ENCODE peak calls at places on chromosomes 13 and 19, in ten cellular contexts. One of them, this sample, is unnamed.

GRCh38 chr13:94813920-94814500 is 101.7 kb upstream of the SOX21 start:
- DNase-seq in activated naive CD8-positive, alpha-beta T cell treated with anti-CD3 and anti-CD28 coated beads, Interleukin-2, amount 50 U/mL, for 24 hours: no peak
- DNase-seq in heart right ventricle: no peak
- DNase-seq in T-helper 17 cell: no peak
- DNase-seq in NCI-H2081: no peak
- DNase-seq in effector memory CD4-positive, alpha-beta T cell: no peak
- DNase-seq in NCI-H774: no peak
- DNase-seq in HEK293T: no peak
- DNase-seq in activated gamma-delta T cell treated with anti-CD3 and anti-CD28 coated beads, Interleukin-2, amount 50 U/mL, for 16 hours: no peak
- DNase-seq in activated CD8-positive, alpha-beta memory T cell treated with anti-CD3 and anti-CD28 coated beads, Interleukin-2, amount 10 ng/mL, durations not matched to agents 7 days and 5 days: no peak
- DNase-seq in this sample: peak; percentile 63

GRCh38 chr19:52601025-52601973 is 31.2 kb downstream of the ZNF701 start:
- DNase-seq in activated naive CD8-positive, alpha-beta T cell treated with anti-CD3 and anti-CD28 coated beads, Interleukin-2, amount 50 U/mL, for 24 hours: peak; percentile 95
- DNase-seq in heart right ventricle: peak; percentile 96
- DNase-seq in T-helper 17 cell: peak; percentile 90
- DNase-seq in NCI-H2081: peak; percentile 78
- DNase-seq in effector memory CD4-positive, alpha-beta T cell: peak; percentile 87
- DNase-seq in NCI-H774: peak; percentile 84
- DNase-seq in HEK293T: peak; percentile 45
- DNase-seq in activated gamma-delta T cell treated with anti-CD3 and anti-CD28 coated beads, Interleukin-2, amount 50 U/mL, for 16 hours: peak; percentile 91
- DNase-seq in activated CD8-positive, alpha-beta memory T cell treated with anti-CD3 and anti-CD28 coated beads, Interleukin-2, amount 10 ng/mL, durations not matched to agents 7 days and 5 days: peak; percentile 95
- DNase-seq in this sample: peak; percentile 86

GRCh38 chr13:111006508-111007031 is 91.7 kb upstream of the ANKRD10 start:
- DNase-seq in activated naive CD8-positive, alpha-beta T cell treated with anti-CD3 and anti-CD28 coated beads, Interleukin-2, amount 50 U/mL, for 24 hours: no peak
- DNase-seq in heart right ventricle: peak; percentile 70
- DNase-seq in T-helper 17 cell: no peak
- DNase-seq in NCI-H2081: no peak
- DNase-seq in effector memory CD4-positive, alpha-beta T cell: no peak
- DNase-seq in NCI-H774: no peak
- DNase-seq in HEK293T: peak; percentile 9
- DNase-seq in activated gamma-delta T cell treated with anti-CD3 and anti-CD28 coated beads, Interleukin-2, amount 50 U/mL, for 16 hours: no peak
- DNase-seq in activated CD8-positive, alpha-beta memory T cell treated with anti-CD3 and anti-CD28 coated beads, Interleukin-2, amount 10 ng/mL, durations not matched to agents 7 days and 5 days: no peak
- DNase-seq in this sample: no peak

GRCh38 chr19:49441210-49441959 is at the start of gene SLC17A7:
- DNase-seq in activated naive CD8-positive, alpha-beta T cell treated with anti-CD3 and anti-CD28 coated beads, Interleukin-2, amount 50 U/mL, for 24 hours: peak; percentile 62
- DNase-seq in heart right ventricle: peak; percentile 61
- DNase-seq in T-helper 17 cell: no peak
- DNase-seq in NCI-H2081: no peak
- DNase-seq in effector memory CD4-positive, alpha-beta T cell: peak; percentile 21
- DNase-seq in NCI-H774: no peak
- DNase-seq in HEK293T: peak; percentile 84
- DNase-seq in activated gamma-delta T cell treated with anti-CD3 and anti-CD28 coated beads, Interleukin-2, amount 50 U/mL, for 16 hours: no peak
- DNase-seq in activated CD8-positive, alpha-beta memory T cell treated with anti-CD3 and anti-CD28 coated beads, Interleukin-2, amount 10 ng/mL, durations not matched to agents 7 days and 5 days: peak; percentile 70
- DNase-seq in this sample: peak; percentile 82

GRCh38 chr19:4861147-4861546 is 6.3 kb downstream of the PLIN3 start:
- DNase-seq in activated naive CD8-positive, alpha-beta T cell treated with anti-CD3 and anti-CD28 coated beads, Interleukin-2, amount 50 U/mL, for 24 hours: no peak
- DNase-seq in heart right ventricle: no peak
- DNase-seq in T-helper 17 cell: no peak
- DNase-seq in NCI-H2081: no peak
- DNase-seq in effector memory CD4-positive, alpha-beta T cell: no peak
- DNase-seq in NCI-H774: no peak
- DNase-seq in HEK293T: no peak
- DNase-seq in activated gamma-delta T cell treated with anti-CD3 and anti-CD28 coated beads, Interleukin-2, amount 50 U/mL, for 16 hours: no peak
- DNase-seq in activated CD8-positive, alpha-beta memory T cell treated with anti-CD3 and anti-CD28 coated beads, Interleukin-2, amount 10 ng/mL, durations not matched to agents 7 days and 5 days: no peak
- DNase-seq in this sample: peak; percentile 80

GRCh38 chr19:45514376-45515051 is 7.2 kb downstream of the VASP start:
- DNase-seq in activated naive CD8-positive, alpha-beta T cell treated with anti-CD3 and anti-CD28 coated beads, Interleukin-2, amount 50 U/mL, for 24 hours: no peak
- DNase-seq in heart right ventricle: no peak
- DNase-seq in T-helper 17 cell: no peak
- DNase-seq in NCI-H2081: no peak
- DNase-seq in effector memory CD4-positive, alpha-beta T cell: no peak
- DNase-seq in NCI-H774: no peak
- DNase-seq in HEK293T: no peak
- DNase-seq in activated gamma-delta T cell treated with anti-CD3 and anti-CD28 coated beads, Interleukin-2, amount 50 U/mL, for 16 hours: no peak
- DNase-seq in activated CD8-positive, alpha-beta memory T cell treated with anti-CD3 and anti-CD28 coated beads, Interleukin-2, amount 10 ng/mL, durations not matched to agents 7 days and 5 days: no peak
- DNase-seq in this sample: no peak

GRCh38 chr19:45200614-45201013 is 22.0 kb downstream of the BLOC1S3 start:
- DNase-seq in activated naive CD8-positive, alpha-beta T cell treated with anti-CD3 and anti-CD28 coated beads, Interleukin-2, amount 50 U/mL, for 24 hours: no peak
- DNase-seq in heart right ventricle: peak; percentile 31
- DNase-seq in T-helper 17 cell: no peak
- DNase-seq in NCI-H2081: no peak
- DNase-seq in effector memory CD4-positive, alpha-beta T cell: no peak
- DNase-seq in NCI-H774: no peak
- DNase-seq in HEK293T: no peak
- DNase-seq in activated gamma-delta T cell treated with anti-CD3 and anti-CD28 coated beads, Interleukin-2, amount 50 U/mL, for 16 hours: no peak
- DNase-seq in activated CD8-positive, alpha-beta memory T cell treated with anti-CD3 and anti-CD28 coated beads, Interleukin-2, amount 10 ng/mL, durations not matched to agents 7 days and 5 days: no peak
- DNase-seq in this sample: peak; percentile 3

GRCh38 chr19:51521796-51522195 is 9.7 kb downstream of the SIGLEC6 start:
- DNase-seq in activated naive CD8-positive, alpha-beta T cell treated with anti-CD3 and anti-CD28 coated beads, Interleukin-2, amount 50 U/mL, for 24 hours: no peak
- DNase-seq in heart right ventricle: no peak
- DNase-seq in T-helper 17 cell: no peak
- DNase-seq in NCI-H2081: no peak
- DNase-seq in effector memory CD4-positive, alpha-beta T cell: no peak
- DNase-seq in NCI-H774: no peak
- DNase-seq in HEK293T: no peak
- DNase-seq in activated gamma-delta T cell treated with anti-CD3 and anti-CD28 coated beads, Interleukin-2, amount 50 U/mL, for 16 hours: no peak
- DNase-seq in activated CD8-positive, alpha-beta memory T cell treated with anti-CD3 and anti-CD28 coated beads, Interleukin-2, amount 10 ng/mL, durations not matched to agents 7 days and 5 days: no peak
- DNase-seq in this sample: no peak

GRCh38 chr13:114263590-114263989 is 17.8 kb upstream of the UPF3A start:
- DNase-seq in activated naive CD8-positive, alpha-beta T cell treated with anti-CD3 and anti-CD28 coated beads, Interleukin-2, amount 50 U/mL, for 24 hours: no peak
- DNase-seq in heart right ventricle: no peak
- DNase-seq in T-helper 17 cell: no peak
- DNase-seq in NCI-H2081: no peak
- DNase-seq in effector memory CD4-positive, alpha-beta T cell: peak; percentile 11
- DNase-seq in NCI-H774: no peak
- DNase-seq in HEK293T: no peak
- DNase-seq in activated gamma-delta T cell treated with anti-CD3 and anti-CD28 coated beads, Interleukin-2, amount 50 U/mL, for 16 hours: peak; percentile 9
- DNase-seq in activated CD8-positive, alpha-beta memory T cell treated with anti-CD3 and anti-CD28 coated beads, Interleukin-2, amount 10 ng/mL, durations not matched to agents 7 days and 5 days: no peak
- DNase-seq in this sample: no peak

This sample was measured in NCI-H345.